ENCODE peak calls at places on chromosome 20, in four cellular contexts. V, N, U and Q are unnamed samples. For H3K9me3, the result is how much of the 10 kb centered on the place peaks cover.

GRCh38 chr20:33791540-33791939 is 19.6 kb upstream of the CHMP4B start:
- DNase-seq in V (no peak), N (no peak), U (no peak), Q (no peak)

GRCh38 chr20:37336369-37337207 is 9.4 kb upstream of the SRC start:
- DNase-seq in V (no peak), N (no peak), U (no peak), Q (no peak)

GRCh38 chr20:45372646-45373352 is 5.3 kb downstream of the TP53TG5 start:
- DNase-seq in V (no peak), N (no peak), U (no peak), Q (no peak)

GRCh38 chr20:25319241-25320034 is 71.2 kb downstream of the ABHD12 start:
- DNase-seq in V (peak), N (no peak), U (no peak), Q (no peak)

GRCh38 chr20:36368869-36369268 is 62.7 kb downstream of the DLGAP4 start:
- DNase-seq in V (no peak), N (no peak), U (no peak), Q (no peak)

GRCh38 chr20:41185013-41185757 is 47.8 kb downstream of the PLCG1 start:
- DNase-seq in V (no peak), N (no peak), U (no peak), Q (no peak)

GRCh38 chr20:19917110-19917509 is 100.1 kb upstream of the NAA20 start:
- DNase-seq in V (no peak), N (no peak), U (no peak), Q (no peak)

GRCh38 chr20:53631909-53632662 is 38.4 kb upstream of the ZNF217 start:
- DNase-seq in V (no peak), N (no peak), U (no peak), Q (no peak)

GRCh38 chr20:53513489-53514298 is 79.9 kb downstream of the ZNF217 start:
- DNase-seq in V (no peak), N (no peak), U (no peak), Q (no peak)

GRCh38 chr20:22403860-22404608 is 180.3 kb downstream of the FOXA2 start:
- DNase-seq in V (peak), N (no peak), U (no peak), Q (no peak)

GRCh38 chr20:22402990-22403859 is 181.1 kb downstream of the FOXA2 start:
- DNase-seq in V (peak), N (no peak), U (no peak), Q (no peak)

GRCh38 chr20:22402550-22402949 is 181.8 kb downstream of the FOXA2 start:
- DNase-seq in V (no peak), N (no peak), U (no peak), Q (no peak)

GRCh38 chr20:22407237-22408193 is 176.9 kb downstream of the FOXA2 start:
- DNase-seq in V (no peak), N (no peak), U (no peak), Q (no peak)

GRCh38 chr20:22404609-22405170 is 179.7 kb downstream of the FOXA2 start:
- DNase-seq in V (no peak), N (no peak), U (no peak), Q (no peak)
- H3K4me3 ChIP-seq in V (no peak), N (no peak), U (no peak), Q (no peak)

DNA sequence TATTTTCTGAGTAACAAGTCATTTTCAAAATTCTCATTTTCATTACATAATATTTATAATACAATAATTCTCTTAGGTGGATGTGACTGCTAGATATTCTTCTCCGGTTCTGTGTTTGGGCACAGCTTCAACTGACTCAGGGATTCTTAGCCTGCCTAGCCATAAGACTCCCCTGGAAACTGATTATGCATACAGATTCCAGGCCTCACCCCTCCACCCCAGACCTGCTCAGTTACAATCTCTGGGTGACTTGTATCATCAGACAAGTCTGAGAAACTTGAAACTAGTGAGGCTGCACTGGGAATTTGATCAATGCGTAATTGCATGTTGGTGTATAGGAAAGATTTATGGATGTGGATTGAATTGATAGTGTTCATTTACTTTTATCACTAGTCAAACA is 25.4 kb downstream of the FLRT3 start:
- DNase-seq in V (no peak), N (no peak), U (no peak), Q (no peak)
- H3K9me3 ChIP-seq in V (under half), N (under half), U (under half), Q (under half)

GRCh38 chr20:38841570-38841969 is 36.1 kb downstream of the PPP1R16B start:
- DNase-seq in V (no peak), N (no peak), U (no peak), Q (no peak)
- H3K27ac ChIP-seq in V (no peak), N (no peak), U (no peak), Q (peak)

GRCh38 chr20:8021541-8022269 is 2.1 kb upstream of the TMX4 start:
- DNase-seq in V (no peak), N (no peak), U (no peak), Q (no peak)

GRCh38 chr20:8019998-8020247 is 362 bp upstream of the TMX4 start:
- DNase-seq in V (no peak), N (no peak), U (no peak), Q (no peak)

GRCh38 chr20:8019178-8019997 is at the start of gene TMX4:
- DNase-seq in V (peak), N (peak), U (peak), Q (peak)

GRCh38 chr20:8018928-8019177 is 708 bp downstream of the TMX4 start:
- DNase-seq in V (peak), N (no peak), U (no peak), Q (no peak)

DNA sequence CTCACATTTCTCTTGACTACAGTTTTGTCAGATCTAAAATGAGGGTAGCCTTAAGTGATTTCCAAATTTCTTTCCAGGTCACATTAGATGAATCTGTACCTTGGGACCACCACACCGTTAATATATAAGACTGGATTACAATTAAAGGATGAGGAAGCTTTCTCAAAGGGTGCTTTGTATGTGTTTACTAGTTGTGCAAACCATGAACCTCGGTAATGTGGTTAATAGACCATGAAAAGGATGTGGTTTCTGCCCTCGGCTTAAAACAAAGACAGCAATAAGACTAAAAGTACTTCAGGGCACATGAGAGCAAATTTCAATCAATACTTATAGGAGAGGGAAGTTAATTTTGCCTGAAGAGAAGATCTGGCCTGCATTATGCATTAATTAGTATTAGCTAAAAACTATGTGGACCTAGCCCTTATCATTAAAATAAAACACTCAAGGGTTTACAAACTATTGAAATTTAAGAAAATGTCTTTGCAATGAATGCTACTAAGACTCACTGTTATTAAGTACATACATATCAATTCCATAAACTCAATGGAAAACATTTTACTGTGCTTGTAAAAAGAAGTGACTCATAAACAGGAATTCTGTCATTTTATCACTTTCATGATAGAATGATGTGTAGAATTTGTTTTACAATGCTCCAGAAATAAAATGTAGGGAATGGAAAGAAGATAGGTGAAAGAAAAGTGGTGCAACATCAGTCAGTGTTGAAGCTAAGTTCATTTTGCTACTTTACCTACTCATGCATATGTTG is 936 bp upstream of the TMX4 start:
- DNase-seq in V (no peak), N (peak), U (no peak), Q (peak)
- H3K4me3 ChIP-seq in V (no peak), N (no peak), U (no peak), Q (peak)

DNA sequence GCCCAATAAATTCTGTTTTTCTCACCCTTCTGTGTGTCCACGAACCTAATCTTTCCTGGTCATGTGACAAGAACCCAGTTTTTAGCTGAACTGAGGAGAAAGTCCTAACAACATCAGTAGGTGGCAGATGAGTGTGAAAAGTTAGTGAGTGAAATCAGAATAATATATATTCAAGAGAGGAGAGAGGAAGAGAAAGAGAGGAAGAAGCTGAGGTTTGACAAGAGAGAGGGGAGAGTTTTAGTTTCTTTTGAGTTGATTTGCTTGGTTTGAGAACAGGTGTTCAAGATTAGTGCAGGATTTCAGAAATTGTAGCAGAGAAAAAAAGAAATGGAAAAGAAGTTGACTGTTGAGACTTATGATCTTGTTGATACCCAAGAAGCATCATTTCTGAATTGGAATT is 930.5 kb upstream of the FLRT3 start:
- DNase-seq in V (no peak), N (no peak), U (no peak), Q (no peak)
- H3K9me3 ChIP-seq in V (under half), N (under half), U (under half), Q (under half)

GRCh38 chr20:14336667-14337066 is 745 bp downstream of the FLRT3 start:
- DNase-seq in V (peak), N (peak), U (no peak), Q (no peak)
- H3K27ac ChIP-seq in V (peak), N (peak), U (no peak), Q (no peak)